ENCODE peak calls at places on chromosomes 5 and 9, in ten cellular contexts. One of them, this sample, is unnamed.

GRCh38 chr5:76690027-76690679 is 25.8 kb upstream of the F2R start:
- DNase-seq in left ventricle myocardium inferior: no peak
- DNase-seq in body of pancreas: no peak
- DNase-seq in Calu3: no peak
- DNase-seq in HepG2: no peak
- DNase-seq in suprapubic skin: no peak
- DNase-seq in BE2C: no peak
- DNase-seq in natural killer cell: no peak
- DNase-seq in retinal pigment epithelial cell: no peak
- DNase-seq in PC-9: no peak
- DNase-seq in this sample: no peak

GRCh38 chr9:16154570-16155078 is 601.8 kb downstream of the CCDC171 start:
- DNase-seq in left ventricle myocardium inferior: peak; percentile 30
- DNase-seq in body of pancreas: peak; percentile 43
- DNase-seq in Calu3: peak; percentile 75
- DNase-seq in HepG2: no peak
- DNase-seq in suprapubic skin: no peak
- DNase-seq in BE2C: no peak
- DNase-seq in natural killer cell: no peak
- DNase-seq in retinal pigment epithelial cell: no peak
- DNase-seq in PC-9: peak; percentile 32
- DNase-seq in this sample: peak; percentile 85

GRCh38 chr5:74865293-74865798 is 841 bp downstream of the FAM169A start:
- DNase-seq in left ventricle myocardium inferior: no peak
- DNase-seq in body of pancreas: no peak
- DNase-seq in Calu3: no peak
- DNase-seq in HepG2: no peak
- DNase-seq in suprapubic skin: no peak
- DNase-seq in BE2C: no peak
- DNase-seq in natural killer cell: no peak
- DNase-seq in retinal pigment epithelial cell: no peak
- DNase-seq in PC-9: no peak
- DNase-seq in this sample: no peak

GRCh38 chr5:154793599-154794524 is 38.7 kb downstream of the LARP1 start:
- DNase-seq in left ventricle myocardium inferior: no peak
- DNase-seq in body of pancreas: no peak
- DNase-seq in Calu3: no peak
- DNase-seq in HepG2: no peak
- DNase-seq in suprapubic skin: no peak
- DNase-seq in BE2C: no peak
- DNase-seq in natural killer cell: no peak
- DNase-seq in retinal pigment epithelial cell: no peak
- DNase-seq in PC-9: no peak
- DNase-seq in this sample: no peak

GRCh38 chr9:72529531-72529930 is 8.1 kb downstream of the TMC1 start:
- DNase-seq in left ventricle myocardium inferior: no peak
- DNase-seq in body of pancreas: no peak
- DNase-seq in Calu3: no peak
- DNase-seq in HepG2: no peak
- DNase-seq in suprapubic skin: no peak
- DNase-seq in BE2C: no peak
- DNase-seq in natural killer cell: no peak
- DNase-seq in retinal pigment epithelial cell: no peak
- DNase-seq in PC-9: no peak
- DNase-seq in this sample: no peak

GRCh38 chr5:3116366-3116765 is 364.9 kb upstream of the IRX2 start:
- DNase-seq in left ventricle myocardium inferior: no peak
- DNase-seq in body of pancreas: no peak
- DNase-seq in Calu3: no peak
- DNase-seq in HepG2: no peak
- DNase-seq in suprapubic skin: no peak
- DNase-seq in BE2C: no peak
- DNase-seq in natural killer cell: no peak
- DNase-seq in retinal pigment epithelial cell: no peak
- DNase-seq in PC-9: no peak
- DNase-seq in this sample: no peak

GRCh38 chr9:113953541-113953940 is 77.4 kb downstream of the ZNF618 start:
- DNase-seq in left ventricle myocardium inferior: no peak
- DNase-seq in body of pancreas: no peak
- DNase-seq in Calu3: no peak
- DNase-seq in HepG2: no peak
- DNase-seq in suprapubic skin: no peak
- DNase-seq in BE2C: no peak
- DNase-seq in natural killer cell: no peak
- DNase-seq in retinal pigment epithelial cell: no peak
- DNase-seq in PC-9: no peak
- DNase-seq in this sample: no peak

GRCh38 chr5:147407094-147407681 is 102.7 kb downstream of the DPYSL3 start:
- DNase-seq in left ventricle myocardium inferior: no peak
- DNase-seq in body of pancreas: no peak
- DNase-seq in Calu3: no peak
- DNase-seq in HepG2: no peak
- DNase-seq in suprapubic skin: no peak
- DNase-seq in BE2C: no peak
- DNase-seq in natural killer cell: no peak
- DNase-seq in retinal pigment epithelial cell: no peak
- DNase-seq in PC-9: no peak
- DNase-seq in this sample: no peak

GRCh38 chr5:74116266-74116665 is 490.3 kb downstream of the ARHGEF28 start:
- DNase-seq in left ventricle myocardium inferior: no peak
- DNase-seq in body of pancreas: no peak
- DNase-seq in Calu3: no peak
- DNase-seq in HepG2: no peak
- DNase-seq in suprapubic skin: no peak
- DNase-seq in BE2C: no peak
- DNase-seq in natural killer cell: no peak
- DNase-seq in retinal pigment epithelial cell: no peak
- DNase-seq in PC-9: no peak
- DNase-seq in this sample: no peak

GRCh38 chr5:15142458-15142857 is 270.9 kb upstream of the ANKH start:
- DNase-seq in left ventricle myocardium inferior: no peak
- DNase-seq in body of pancreas: no peak
- DNase-seq in Calu3: no peak
- DNase-seq in HepG2: no peak
- DNase-seq in suprapubic skin: no peak
- DNase-seq in BE2C: no peak
- DNase-seq in natural killer cell: no peak
- DNase-seq in retinal pigment epithelial cell: no peak
- DNase-seq in PC-9: no peak
- DNase-seq in this sample: no peak

GRCh38 chr9:126144617-126145456 is 181.8 kb upstream of the MVB12B start:
- DNase-seq in left ventricle myocardium inferior: no peak
- DNase-seq in body of pancreas: no peak
- DNase-seq in Calu3: no peak
- DNase-seq in HepG2: peak; percentile 73
- DNase-seq in suprapubic skin: no peak
- DNase-seq in BE2C: no peak
- DNase-seq in natural killer cell: no peak
- DNase-seq in retinal pigment epithelial cell: no peak
- DNase-seq in PC-9: no peak
- DNase-seq in this sample: no peak

DNA sequence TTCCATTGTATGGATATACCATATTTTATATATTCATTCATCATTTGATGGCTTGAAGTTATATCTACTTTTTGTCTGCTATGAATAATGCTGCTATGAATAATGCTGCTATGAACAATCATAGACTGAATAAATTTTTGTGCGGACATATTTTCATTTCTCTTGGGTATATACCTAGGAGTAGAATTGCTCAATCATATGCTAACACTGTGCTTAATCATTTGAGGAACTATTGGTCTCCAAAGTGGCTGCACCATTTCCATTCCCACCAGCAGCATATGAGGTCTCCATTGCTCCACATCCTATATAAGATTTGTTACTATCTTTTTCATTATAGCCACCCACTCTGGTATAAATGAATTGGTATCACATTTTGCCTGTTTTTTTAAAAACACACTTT is 18.3 kb upstream of the TEK start:
- DNase-seq in left ventricle myocardium inferior: no peak
- DNase-seq in body of pancreas: no peak
- DNase-seq in Calu3: no peak
- DNase-seq in HepG2: no peak
- DNase-seq in suprapubic skin: no peak
- DNase-seq in BE2C: no peak
- DNase-seq in natural killer cell: no peak
- DNase-seq in retinal pigment epithelial cell: no peak
- DNase-seq in PC-9: no peak
- DNase-seq in this sample: no peak
- TF ChIP-seq CTCF in left ventricle myocardium inferior: no peak
- TF ChIP-seq CTCF in body of pancreas: no peak
- TF ChIP-seq CTCF in Calu3: no peak
- TF ChIP-seq CTCF in HepG2: no peak
- TF ChIP-seq CTCF in suprapubic skin: no peak
- TF ChIP-seq CTCF in BE2C: no peak
- TF ChIP-seq CTCF in natural killer cell: no peak
- TF ChIP-seq CTCF in retinal pigment epithelial cell: no peak
- TF ChIP-seq CTCF in PC-9: no peak
- TF ChIP-seq CTCF in this sample: no peak

DNA sequence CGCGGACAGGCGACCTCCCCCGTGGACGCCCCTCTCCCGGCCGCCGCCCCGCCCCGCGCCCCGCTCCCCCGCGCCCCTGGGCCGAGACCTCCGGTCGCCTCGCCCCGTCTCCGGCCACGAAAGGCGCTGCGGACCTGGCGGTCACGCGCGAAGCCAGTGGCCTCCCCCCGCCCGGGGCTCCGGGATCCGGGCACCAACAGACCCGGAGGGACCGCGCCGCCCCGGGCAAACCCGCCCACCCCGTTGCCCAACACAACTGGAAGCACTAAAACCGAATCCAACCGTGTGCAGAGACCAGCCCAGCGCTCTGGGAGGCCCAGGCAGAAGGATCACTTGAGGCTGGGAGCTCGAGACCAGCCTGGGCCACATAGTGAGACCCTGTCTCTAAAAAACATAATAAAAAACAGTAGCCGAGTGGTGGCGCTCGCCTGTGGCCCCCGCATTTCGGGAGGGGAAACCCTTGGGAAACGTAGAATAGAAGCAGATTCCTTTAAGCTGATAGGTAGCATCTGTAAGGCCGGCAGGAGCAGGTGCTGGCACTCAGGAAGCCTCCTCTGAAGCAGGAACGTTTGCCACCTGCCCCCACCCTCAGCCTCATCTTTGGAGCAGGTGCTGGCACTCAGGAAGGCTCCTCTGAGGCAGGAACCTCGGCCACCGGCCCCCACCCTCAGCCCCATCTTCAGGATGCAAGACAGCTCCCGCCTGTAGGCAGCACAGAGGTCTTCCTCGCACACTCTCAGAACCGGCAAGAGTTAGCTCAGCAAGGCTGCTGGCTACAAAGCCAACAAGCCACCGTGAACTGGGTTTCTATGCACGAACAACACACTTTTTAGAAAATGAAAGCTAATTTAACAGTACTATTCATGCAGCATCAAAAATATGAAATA is 4.6 kb upstream of the SLC9A3 start:
- DNase-seq in left ventricle myocardium inferior: no peak
- DNase-seq in body of pancreas: no peak
- DNase-seq in Calu3: no peak
- DNase-seq in HepG2: no peak
- DNase-seq in suprapubic skin: no peak
- DNase-seq in BE2C: peak; percentile 9
- DNase-seq in natural killer cell: no peak
- DNase-seq in retinal pigment epithelial cell: no peak
- DNase-seq in PC-9: no peak
- DNase-seq in this sample: peak; percentile 33
- TF ChIP-seq CTCF in left ventricle myocardium inferior: no peak
- TF ChIP-seq CTCF in body of pancreas: no peak
- TF ChIP-seq CTCF in Calu3: no peak
- TF ChIP-seq CTCF in HepG2: no peak
- TF ChIP-seq CTCF in suprapubic skin: no peak
- TF ChIP-seq CTCF in BE2C: no peak
- TF ChIP-seq CTCF in natural killer cell: no peak
- TF ChIP-seq CTCF in retinal pigment epithelial cell: no peak
- TF ChIP-seq CTCF in PC-9: no peak
- TF ChIP-seq CTCF in this sample: no peak

DNA sequence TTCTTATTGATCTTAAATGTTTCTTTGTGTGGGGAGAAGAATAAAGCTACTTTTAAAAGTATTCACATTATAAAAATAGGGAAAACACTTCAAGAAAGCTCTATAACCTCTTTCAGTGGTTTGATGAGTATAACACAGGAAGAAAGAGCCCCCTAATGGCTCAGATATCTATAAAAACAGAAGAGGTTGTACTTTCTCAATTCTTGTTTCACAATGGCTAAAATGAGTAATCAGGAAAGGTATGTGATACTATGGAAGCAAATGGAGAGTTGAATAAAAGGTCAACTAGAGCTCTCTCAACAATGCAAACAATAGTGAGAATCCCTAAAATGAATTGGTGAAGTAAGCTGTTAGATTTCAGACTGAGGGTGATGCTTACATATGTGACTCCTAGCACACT is 584.6 kb upstream of the CDH18 start:
- DNase-seq in left ventricle myocardium inferior: no peak
- DNase-seq in body of pancreas: no peak
- DNase-seq in Calu3: no peak
- DNase-seq in HepG2: no peak
- DNase-seq in suprapubic skin: no peak
- DNase-seq in BE2C: no peak
- DNase-seq in natural killer cell: no peak
- DNase-seq in retinal pigment epithelial cell: peak; percentile 70
- DNase-seq in PC-9: no peak
- DNase-seq in this sample: no peak
- TF ChIP-seq CTCF in left ventricle myocardium inferior: no peak
- TF ChIP-seq CTCF in body of pancreas: peak; percentile 18
- TF ChIP-seq CTCF in Calu3: no peak
- TF ChIP-seq CTCF in HepG2: no peak
- TF ChIP-seq CTCF in suprapubic skin: no peak
- TF ChIP-seq CTCF in BE2C: peak; percentile 21
- TF ChIP-seq CTCF in natural killer cell: no peak
- TF ChIP-seq CTCF in retinal pigment epithelial cell: peak; percentile 41
- TF ChIP-seq CTCF in PC-9: peak; percentile 25
- TF ChIP-seq CTCF in this sample: no peak

GRCh38 chr9:4665357-4665756 is 923 bp downstream of the SPATA6L start:
- DNase-seq in left ventricle myocardium inferior: no peak
- DNase-seq in body of pancreas: no peak
- DNase-seq in Calu3: no peak
- DNase-seq in HepG2: no peak
- DNase-seq in suprapubic skin: no peak
- DNase-seq in BE2C: no peak
- DNase-seq in natural killer cell: no peak
- DNase-seq in retinal pigment epithelial cell: no peak
- DNase-seq in PC-9: no peak
- DNase-seq in this sample: no peak

GRCh38 chr9:4662989-4663792 is 1.1 kb downstream of the PLPP6 start:
- DNase-seq in left ventricle myocardium inferior: no peak
- DNase-seq in body of pancreas: no peak
- DNase-seq in Calu3: no peak
- DNase-seq in HepG2: peak; percentile 65
- DNase-seq in suprapubic skin: no peak
- DNase-seq in BE2C: no peak
- DNase-seq in natural killer cell: no peak
- DNase-seq in retinal pigment epithelial cell: no peak
- DNase-seq in PC-9: peak; percentile 3
- DNase-seq in this sample: no peak

GRCh38 chr9:4663956-4664355 is 1.9 kb downstream of the PLPP6 start:
- DNase-seq in left ventricle myocardium inferior: no peak
- DNase-seq in body of pancreas: no peak
- DNase-seq in Calu3: no peak
- DNase-seq in HepG2: no peak
- DNase-seq in suprapubic skin: no peak
- DNase-seq in BE2C: no peak
- DNase-seq in natural killer cell: no peak
- DNase-seq in retinal pigment epithelial cell: no peak
- DNase-seq in PC-9: no peak
- DNase-seq in this sample: no peak

GRCh38 chr9:4661165-4662095 is 664 bp upstream of the PLPP6 start:
- DNase-seq in left ventricle myocardium inferior: no peak
- DNase-seq in body of pancreas: no peak
- DNase-seq in Calu3: no peak
- DNase-seq in HepG2: no peak
- DNase-seq in suprapubic skin: no peak
- DNase-seq in BE2C: no peak
- DNase-seq in natural killer cell: no peak
- DNase-seq in retinal pigment epithelial cell: peak; percentile 86
- DNase-seq in PC-9: no peak
- DNase-seq in this sample: no peak

GRCh38 chr9:4662108-4662988 is at the start of gene PLPP6:
- DNase-seq in left ventricle myocardium inferior: peak; percentile 85
- DNase-seq in body of pancreas: peak; percentile 92
- DNase-seq in Calu3: peak; percentile 91
- DNase-seq in HepG2: peak; percentile 86
- DNase-seq in suprapubic skin: peak; percentile 94
- DNase-seq in BE2C: peak; percentile 87
- DNase-seq in natural killer cell: peak; percentile 66
- DNase-seq in retinal pigment epithelial cell: no peak
- DNase-seq in PC-9: peak; percentile 83
- DNase-seq in this sample: peak; percentile 89
- TF ChIP-seq CTCF in left ventricle myocardium inferior: peak; percentile 66
- TF ChIP-seq CTCF in body of pancreas: peak; percentile 79
- TF ChIP-seq CTCF in Calu3: no peak
- TF ChIP-seq CTCF in HepG2: peak; percentile 95
- TF ChIP-seq CTCF in suprapubic skin: peak; percentile 56
- TF ChIP-seq CTCF in BE2C: peak; percentile 65
- TF ChIP-seq CTCF in natural killer cell: peak; percentile 53
- TF ChIP-seq CTCF in retinal pigment epithelial cell: peak; percentile 53
- TF ChIP-seq CTCF in PC-9: peak; percentile 46
- TF ChIP-seq CTCF in this sample: peak; percentile 22